ENCODE peak calls at places on chromosomes 5 and 9, in five cellular contexts. H is activated gamma-delta T cell treated with Interleukin-2 at 50 U/mL for 16 hours, A is COR-L47, G is GM13976, D is foreskin fibroblast. X is an unnamed sample.

GRCh38 chr9:15187589-15187988 is 119.4 kb downstream of the TTC39B start:
- DNase-seq in A (no peak), H (no peak), G (no peak), D (no peak), X (no peak)

GRCh38 chr5:181044093-181044599 is 4.1 kb downstream of the BTNL9 start:
- DNase-seq in D (no peak), H (no peak), G (no peak), A (no peak), X (no peak)

GRCh38 chr9:89470239-89470638 is 27.7 kb downstream of the SEMA4D start:
- DNase-seq in A (peak; percentile 3), D (no peak), G (no peak), H (no peak), X (no peak)

GRCh38 chr5:82593481-82593880 is 315.3 kb upstream of the RPS23 start:
- DNase-seq in D (no peak), G (no peak), A (no peak), H (no peak), X (peak; percentile 12)

GRCh38 chr9:134730011-134730760 is 88.6 kb downstream of the COL5A1 start:
- DNase-seq in D (no peak), A (no peak), G (no peak), H (no peak), X (no peak)

GRCh38 chr9:114513050-114513951 is 8.0 kb upstream of the WHRN start:
- DNase-seq in D (no peak), H (no peak), A (no peak), G (no peak), X (no peak)

GRCh38 chr9:128456613-128457061 is 831 bp downstream of the ODF2 start:
- DNase-seq in A (peak; percentile 79), H (peak; percentile 59), D (peak; percentile 71), G (peak; percentile 96), X (peak; percentile 96)

GRCh38 chr5:149782018-149782899 is 52.1 kb downstream of the PPARGC1B start:
- DNase-seq in A (no peak), H (no peak), G (no peak), D (no peak), X (no peak)

GRCh38 chr9:99401826-99402225 is 179.7 kb downstream of the SEC61B start:
- DNase-seq in D (peak; percentile 24), A (no peak), H (no peak), G (no peak), X (no peak)

GRCh38 chr5:151383011-151383410 is 35.7 kb upstream of the SLC36A2 start:
- DNase-seq in D (no peak), G (no peak), H (no peak), A (no peak), X (no peak)

GRCh38 chr5:62496152-62496551 is 82.5 kb upstream of the LRRC70 start:
- DNase-seq in D (no peak), A (no peak), H (no peak), G (no peak), X (no peak)

GRCh38 chr5:84249918-84250635 is 134.6 kb downstream of the EDIL3 start:
- DNase-seq in H (no peak), A (no peak), D (peak; percentile 30), G (no peak), X (no peak)

GRCh38 chr5:2030131-2030530 is 147.4 kb upstream of the IRX4 start:
- DNase-seq in G (no peak), D (no peak), A (no peak), H (no peak), X (no peak)

GRCh38 chr5:180026725-180027448 is 44.7 kb downstream of the RNF130 start:
- DNase-seq in D (no peak), H (no peak), G (no peak), A (no peak), X (no peak)

GRCh38 chr5:72611111-72611724 is 104.0 kb upstream of the ZNF366 start:
- DNase-seq in D (peak; percentile 76), G (peak; percentile 60), H (peak; percentile 26), A (peak; percentile 80), X (peak; percentile 74)

GRCh38 chr5:89351232-89351631 is 468.2 kb upstream of the MEF2C start:
- DNase-seq in D (peak; percentile 57), A (no peak), G (no peak), H (no peak), X (peak; percentile 9)

GRCh38 chr5:160605266-160605665 is 183.6 kb downstream of the PTTG1 start:
- DNase-seq in D (no peak), G (no peak), H (no peak), A (no peak), X (no peak)

GRCh38 chr5:16291894-16292293 is 112.3 kb upstream of the MARCHF11 start:
- DNase-seq in H (no peak), G (no peak), A (no peak), D (no peak), X (no peak)

GRCh38 chr5:76542887-76543690 is 80.1 kb downstream of the F2RL2 start:
- DNase-seq in H (peak; percentile 49), G (no peak), A (no peak), D (no peak), X (no peak)

GRCh38 chr5:14235872-14236271 is 92.7 kb downstream of the TRIO start:
- DNase-seq in G (no peak), H (no peak), D (no peak), A (no peak), X (no peak)

GRCh38 chr5:75265731-75266130 is 29.1 kb upstream of the ANKRD31 start:
- DNase-seq in H (no peak), A (no peak), G (peak; percentile 31), D (peak; percentile 18), X (peak; percentile 34)

GRCh38 chr5:141965071-141965470 is 3.8 kb upstream of the RNF14 start:
- DNase-seq in D (no peak), G (no peak), H (no peak), A (no peak), X (no peak)

GRCh38 chr5:134659456-134659855 is 10.9 kb downstream of the SEC24A start:
- DNase-seq in G (no peak), D (no peak), H (no peak), A (no peak), X (no peak)

GRCh38 chr5:73030531-73030930 is 74.7 kb downstream of the FCHO2 start:
- DNase-seq in G (no peak), D (no peak), A (peak; percentile 27), H (no peak), X (no peak)

GRCh38 chr5:1460054-1460682 is 14.9 kb upstream of the SLC6A3 start:
- DNase-seq in G (no peak), A (peak; percentile 55), H (no peak), D (no peak), X (no peak)

GRCh38 chr9:33198163-33198562 is 31.0 kb upstream of the B4GALT1 start:
- DNase-seq in G (no peak), A (no peak), D (peak; percentile 49), H (no peak), X (peak; percentile 39)

GRCh38 chr5:117488976-117489500 is 914.4 kb upstream of the SEMA6A start:
- DNase-seq in H (no peak), G (no peak), A (peak; percentile 51), D (no peak), X (no peak)

GRCh38 chr9:13354733-13355132 is 75.2 kb upstream of the MPDZ start:
- DNase-seq in H (no peak), G (no peak), D (peak; percentile 1), A (no peak), X (peak; percentile 11)

X was measured in AG08396.